ENCODE peak calls at places on chromosome 11, in five cellular contexts. H, R, Q, Y and C are unnamed samples.

GRCh38 chr11:73170140-73170539 is 28.0 kb upstream of the FCHSD2 start:
- DNase-seq in Y (no peak), R (no peak), H (no peak), Q (no peak), C (no peak)

GRCh38 chr11:133825156-133825555 is 20.2 kb downstream of the SPATA19 start:
- DNase-seq in H (no peak), R (no peak), Y (no peak), Q (no peak), C (peak)

GRCh38 chr11:12182650-12183511 is 72.5 kb downstream of the MICAL2 start:
- DNase-seq in H (no peak), Q (peak), Y (peak), R (no peak), C (no peak)

GRCh38 chr11:1400168-1401000 is 10.7 kb downstream of the BRSK2 start:
- DNase-seq in Y (no peak), H (no peak), R (no peak), Q (no peak), C (no peak)

GRCh38 chr11:15525582-15525981 is 410.9 kb downstream of the INSC start:
- DNase-seq in R (no peak), Y (no peak), H (no peak), Q (no peak), C (no peak)

GRCh38 chr11:60183595-60184201 is 815 bp upstream of the MS4A6A start:
- DNase-seq in H (no peak), Y (no peak), R (no peak), Q (no peak), C (no peak)

GRCh38 chr11:32172771-32173170 is 81.9 kb downstream of the RCN1 start:
- DNase-seq in Y (no peak), H (no peak), R (no peak), Q (peak), C (no peak)

GRCh38 chr11:128400382-128401203 is 186.8 kb downstream of the ETS1 start:
- DNase-seq in Q (no peak), R (no peak), H (no peak), Y (no peak), C (no peak)

GRCh38 chr11:47213985-47214564 is 699 bp upstream of the DDB2 start:
- DNase-seq in Q (peak), H (no peak), Y (no peak), R (peak), C (no peak)

DNA sequence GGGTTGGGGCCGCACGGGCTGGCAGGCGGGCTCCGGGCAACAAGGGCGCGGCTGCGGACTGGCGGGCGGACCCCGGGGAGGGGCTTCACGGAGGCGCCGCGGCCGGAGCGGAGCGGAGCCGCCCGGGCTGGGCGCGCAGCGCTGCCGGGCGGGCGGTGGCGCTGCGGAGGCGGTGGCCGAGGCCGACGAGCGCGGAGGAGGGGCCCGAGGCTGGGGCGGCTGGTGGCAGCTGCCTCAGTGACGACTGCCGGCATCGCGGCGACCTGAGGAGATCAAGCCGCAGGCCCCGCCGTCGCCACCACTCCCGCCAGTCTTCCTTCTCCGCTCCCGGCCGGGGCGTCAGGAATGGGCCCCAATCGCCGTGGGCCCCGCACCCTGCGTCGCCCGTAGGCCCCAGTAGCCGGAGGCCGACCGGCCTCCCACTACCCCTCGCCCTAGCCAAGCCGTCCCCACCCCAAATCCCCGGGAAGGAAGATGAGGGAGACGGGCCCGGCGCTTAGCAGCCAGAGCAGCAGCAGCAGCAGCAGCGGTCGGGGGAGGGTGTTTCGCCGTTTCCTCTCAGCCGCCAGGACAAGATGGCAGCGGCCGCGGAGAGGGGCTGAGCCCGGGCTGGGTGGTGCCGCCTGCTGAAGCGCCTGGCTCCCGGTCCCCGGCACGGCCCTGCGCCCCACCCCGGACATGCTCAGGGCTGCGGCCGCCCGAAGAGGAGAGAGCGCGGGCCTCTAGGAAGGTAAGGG is at the start of gene HIPK3:
- DNase-seq in Q (peak), Y (no peak), H (peak), R (peak), C (peak)
- TF ChIP-seq CTCF in Q (no peak), Y (peak), H (peak), R (no peak), C (peak)

DNA sequence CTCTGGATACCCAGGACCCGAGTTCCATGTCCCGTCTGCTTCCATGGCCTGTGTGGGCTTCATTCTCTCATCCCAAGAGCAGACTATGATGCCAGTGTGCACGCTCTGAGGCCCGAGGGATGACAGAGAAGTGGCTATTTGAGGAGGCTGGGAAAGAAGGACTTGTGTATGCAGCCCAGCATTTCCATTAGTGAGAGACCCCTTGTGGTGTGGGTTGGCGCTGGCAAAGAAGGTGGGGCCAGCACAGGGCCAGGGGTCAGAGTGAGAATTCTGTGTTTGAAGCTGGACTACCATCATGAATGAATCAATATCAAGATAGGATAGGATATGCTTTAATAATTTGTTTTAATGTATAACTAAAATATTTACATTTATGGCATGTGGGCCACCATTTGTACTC is 200.8 kb downstream of the HIPK3 start:
- DNase-seq in R (no peak), H (no peak), Q (no peak), Y (no peak), C (no peak)
- TF ChIP-seq CTCF in R (no peak), H (no peak), Q (no peak), Y (no peak), C (no peak)

DNA sequence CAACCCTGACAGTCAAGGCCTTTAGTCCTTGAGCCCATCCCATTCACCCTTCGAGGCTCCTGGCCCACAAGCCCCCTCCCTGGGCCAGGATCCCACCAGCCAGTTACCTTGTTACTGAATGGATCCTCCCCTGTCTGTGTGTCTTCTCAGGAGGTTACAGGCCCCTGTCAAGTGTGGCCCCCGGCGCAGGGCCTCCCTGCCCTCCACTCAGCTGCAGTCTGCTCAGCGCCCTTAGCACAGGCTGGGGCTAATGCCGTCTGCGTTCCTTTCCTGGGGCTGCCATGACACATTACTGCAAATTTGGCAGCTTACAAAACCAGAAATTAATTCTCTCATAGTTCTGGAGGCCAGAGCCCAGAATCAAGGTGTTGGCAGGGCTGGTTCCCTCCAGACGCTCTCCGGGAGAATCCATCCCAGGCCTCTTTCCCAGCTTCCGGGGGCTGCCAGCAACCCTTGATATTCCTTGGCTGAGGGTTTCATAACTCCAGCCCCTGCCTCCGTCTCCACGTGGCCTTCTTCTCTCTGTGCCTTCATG is 9.4 kb upstream of the SYT12 start:
- DNase-seq in Y (no peak), R (no peak), H (no peak), Q (no peak), C (no peak)
- TF ChIP-seq CTCF in Y (no peak), R (no peak), H (no peak), Q (no peak), C (no peak)

DNA sequence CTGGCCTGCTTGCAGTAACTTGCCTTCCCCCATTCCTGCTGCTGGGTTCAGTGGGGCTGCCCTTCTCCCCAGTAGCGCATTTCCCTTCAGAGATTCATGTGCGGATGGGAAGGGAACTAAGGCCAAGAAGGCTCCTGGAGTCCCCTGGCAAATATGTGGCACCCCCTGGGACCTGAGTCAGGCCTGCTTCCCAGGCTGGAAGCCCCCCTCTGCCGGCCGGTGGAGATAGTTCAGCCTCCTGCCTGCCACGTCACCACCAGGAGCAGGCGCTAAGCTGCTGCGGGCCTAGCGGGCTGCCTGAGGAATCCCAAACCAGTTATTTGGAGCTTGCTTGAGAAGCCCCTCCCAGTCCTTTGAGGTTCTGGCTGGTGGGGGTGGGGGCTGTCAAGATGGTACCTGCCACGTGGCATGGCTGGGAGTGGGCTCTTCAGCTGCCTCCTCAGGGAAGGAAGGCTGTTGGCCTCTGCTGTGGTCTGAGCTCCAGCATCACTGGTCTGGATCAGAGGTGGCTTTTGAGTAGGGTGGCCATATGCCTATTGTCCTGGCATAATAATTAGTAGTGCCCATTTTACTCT is 2.0 kb downstream of the SERPINH1 start:
- DNase-seq in H (peak), Y (peak), Q (peak), R (no peak), C (peak)
- TF ChIP-seq CTCF in H (peak), Y (no peak), Q (peak), R (peak), C (peak)